ENCODE peak calls at places on chromosomes 13 and 19, in nine cellular contexts. One of them, this sample, is unnamed. For H3K36me3, the result is how much of the 10 kb centered on the place peaks cover.

GRCh38 chr19:54333586-54334298 is 5.2 kb downstream of the LILRA4 start:
- DNase-seq in BE2C: no peak
- DNase-seq in WERI-Rb-1: no peak
- DNase-seq in pancreas: no peak
- DNase-seq in astrocyte: no peak
- DNase-seq in brain microvascular endothelial cell: no peak
- DNase-seq in GM23338: no peak
- DNase-seq in PC-3: no peak
- DNase-seq in neural progenitor cell: no peak
- DNase-seq in this sample: no peak

GRCh38 chr19:31448221-31448657 is 99.0 kb upstream of the TSHZ3 start:
- DNase-seq in BE2C: peak
- DNase-seq in GM23338: no peak
- DNase-seq in pancreas: peak
- DNase-seq in WERI-Rb-1: no peak
- DNase-seq in neural progenitor cell: no peak
- DNase-seq in brain microvascular endothelial cell: peak
- DNase-seq in astrocyte: peak
- DNase-seq in PC-3: no peak
- DNase-seq in this sample: peak

GRCh38 chr19:35446194-35446593 is 1.9 kb upstream of the FFAR2 start:
- DNase-seq in pancreas: no peak
- DNase-seq in GM23338: no peak
- DNase-seq in BE2C: no peak
- DNase-seq in PC-3: no peak
- DNase-seq in neural progenitor cell: no peak
- DNase-seq in astrocyte: no peak
- DNase-seq in brain microvascular endothelial cell: no peak
- DNase-seq in WERI-Rb-1: no peak
- DNase-seq in this sample: no peak

GRCh38 chr13:38888309-38888708 is 102.3 kb downstream of the STOML3 start:
- DNase-seq in astrocyte: peak
- DNase-seq in WERI-Rb-1: no peak
- DNase-seq in BE2C: no peak
- DNase-seq in neural progenitor cell: no peak
- DNase-seq in brain microvascular endothelial cell: peak
- DNase-seq in GM23338: no peak
- DNase-seq in pancreas: no peak
- DNase-seq in PC-3: peak
- DNase-seq in this sample: peak

GRCh38 chr19:4531562-4532165 is 3.4 kb downstream of the PLIN5 start:
- DNase-seq in PC-3: no peak
- DNase-seq in astrocyte: no peak
- DNase-seq in BE2C: peak
- DNase-seq in GM23338: no peak
- DNase-seq in neural progenitor cell: no peak
- DNase-seq in brain microvascular endothelial cell: no peak
- DNase-seq in pancreas: peak
- DNase-seq in WERI-Rb-1: no peak
- DNase-seq in this sample: no peak

GRCh38 chr19:35219008-35219407 is 9.5 kb downstream of the FAM187B start:
- DNase-seq in astrocyte: no peak
- DNase-seq in neural progenitor cell: no peak
- DNase-seq in GM23338: no peak
- DNase-seq in pancreas: no peak
- DNase-seq in BE2C: no peak
- DNase-seq in brain microvascular endothelial cell: no peak
- DNase-seq in PC-3: no peak
- DNase-seq in WERI-Rb-1: no peak
- DNase-seq in this sample: no peak

GRCh38 chr13:87677334-87678234 is 6.4 kb downstream of the SLITRK5 start:
- DNase-seq in brain microvascular endothelial cell: no peak
- DNase-seq in neural progenitor cell: peak
- DNase-seq in PC-3: peak
- DNase-seq in pancreas: peak
- DNase-seq in BE2C: peak
- DNase-seq in GM23338: peak
- DNase-seq in WERI-Rb-1: peak
- DNase-seq in astrocyte: no peak
- DNase-seq in this sample: no peak

GRCh38 chr19:49359851-49360845 is 2.1 kb downstream of the TEAD2 start:
- DNase-seq in PC-3: no peak
- DNase-seq in GM23338: no peak
- DNase-seq in BE2C: no peak
- DNase-seq in WERI-Rb-1: no peak
- DNase-seq in neural progenitor cell: no peak
- DNase-seq in pancreas: peak
- DNase-seq in brain microvascular endothelial cell: no peak
- DNase-seq in astrocyte: no peak
- DNase-seq in this sample: no peak

GRCh38 chr13:91154553-91154952 is 192.9 kb upstream of the MIR17HG start:
- DNase-seq in PC-3: no peak
- DNase-seq in BE2C: no peak
- DNase-seq in neural progenitor cell: no peak
- DNase-seq in WERI-Rb-1: no peak
- DNase-seq in pancreas: no peak
- DNase-seq in brain microvascular endothelial cell: no peak
- DNase-seq in astrocyte: peak
- DNase-seq in GM23338: peak
- DNase-seq in this sample: no peak

GRCh38 chr19:53467138-53467502 is 413 bp upstream of the ZNF813 start:
- DNase-seq in brain microvascular endothelial cell: no peak
- DNase-seq in astrocyte: peak
- DNase-seq in PC-3: no peak
- DNase-seq in pancreas: peak
- DNase-seq in neural progenitor cell: no peak
- DNase-seq in BE2C: peak
- DNase-seq in WERI-Rb-1: peak
- DNase-seq in GM23338: no peak
- DNase-seq in this sample: no peak

GRCh38 chr13:97259787-97260641 is 37.9 kb downstream of the MBNL2 start:
- DNase-seq in BE2C: no peak
- DNase-seq in brain microvascular endothelial cell: peak
- DNase-seq in astrocyte: peak
- DNase-seq in WERI-Rb-1: no peak
- DNase-seq in pancreas: no peak
- DNase-seq in PC-3: peak
- DNase-seq in neural progenitor cell: no peak
- DNase-seq in GM23338: no peak
- DNase-seq in this sample: no peak

GRCh38 chr19:23558541-23558940 is 128.5 kb downstream of the ZNF675 start:
- DNase-seq in pancreas: no peak
- DNase-seq in PC-3: peak
- DNase-seq in GM23338: no peak
- DNase-seq in astrocyte: no peak
- DNase-seq in WERI-Rb-1: no peak
- DNase-seq in neural progenitor cell: no peak
- DNase-seq in brain microvascular endothelial cell: no peak
- DNase-seq in BE2C: no peak
- DNase-seq in this sample: no peak

GRCh38 chr13:110327036-110327790 is 20.1 kb downstream of the COL4A2 start:
- DNase-seq in WERI-Rb-1: no peak
- DNase-seq in astrocyte: peak
- DNase-seq in BE2C: no peak
- DNase-seq in pancreas: no peak
- DNase-seq in PC-3: no peak
- DNase-seq in GM23338: peak
- DNase-seq in neural progenitor cell: peak
- DNase-seq in brain microvascular endothelial cell: peak
- DNase-seq in this sample: no peak

GRCh38 chr19:49988433-49988832 is 27.5 kb upstream of the SIGLEC11 start:
- DNase-seq in neural progenitor cell: no peak
- DNase-seq in PC-3: peak
- DNase-seq in brain microvascular endothelial cell: peak
- DNase-seq in WERI-Rb-1: no peak
- DNase-seq in pancreas: peak
- DNase-seq in astrocyte: peak
- DNase-seq in BE2C: no peak
- DNase-seq in GM23338: no peak
- DNase-seq in this sample: no peak

GRCh38 chr19:7734220-7735203 is 2.6 kb upstream of the CLEC4G start:
- DNase-seq in brain microvascular endothelial cell: no peak
- DNase-seq in neural progenitor cell: no peak
- DNase-seq in PC-3: no peak
- DNase-seq in GM23338: no peak
- DNase-seq in WERI-Rb-1: no peak
- DNase-seq in BE2C: no peak
- DNase-seq in astrocyte: no peak
- DNase-seq in pancreas: no peak
- DNase-seq in this sample: no peak

GRCh38 chr19:53865918-53866696 is 1.6 kb upstream of the MYADM start:
- DNase-seq in pancreas: peak
- DNase-seq in WERI-Rb-1: peak
- DNase-seq in BE2C: peak
- DNase-seq in GM23338: peak
- DNase-seq in PC-3: peak
- DNase-seq in brain microvascular endothelial cell: no peak
- DNase-seq in astrocyte: no peak
- DNase-seq in neural progenitor cell: peak
- DNase-seq in this sample: no peak

GRCh38 chr13:90485441-90485840 is 862.0 kb upstream of the MIR17HG start:
- DNase-seq in brain microvascular endothelial cell: peak
- DNase-seq in pancreas: no peak
- DNase-seq in GM23338: no peak
- DNase-seq in neural progenitor cell: no peak
- DNase-seq in astrocyte: peak
- DNase-seq in BE2C: no peak
- DNase-seq in WERI-Rb-1: no peak
- DNase-seq in PC-3: peak
- DNase-seq in this sample: peak

GRCh38 chr13:24243311-24243710 is 66.1 kb upstream of the C1QTNF9 start:
- DNase-seq in PC-3: no peak
- DNase-seq in WERI-Rb-1: no peak
- DNase-seq in brain microvascular endothelial cell: no peak
- DNase-seq in astrocyte: no peak
- DNase-seq in BE2C: no peak
- DNase-seq in GM23338: no peak
- DNase-seq in neural progenitor cell: no peak
- DNase-seq in pancreas: no peak
- DNase-seq in this sample: no peak

GRCh38 chr13:106612688-106613087 is 44.8 kb upstream of the ARGLU1 start:
- DNase-seq in BE2C: peak
- DNase-seq in pancreas: no peak
- DNase-seq in WERI-Rb-1: no peak
- DNase-seq in neural progenitor cell: no peak
- DNase-seq in PC-3: no peak
- DNase-seq in GM23338: no peak
- DNase-seq in brain microvascular endothelial cell: peak
- DNase-seq in astrocyte: no peak
- DNase-seq in this sample: no peak

GRCh38 chr13:107461751-107462150 is 753.6 kb downstream of the LIG4 start:
- DNase-seq in PC-3: no peak
- DNase-seq in WERI-Rb-1: no peak
- DNase-seq in GM23338: no peak
- DNase-seq in astrocyte: peak
- DNase-seq in neural progenitor cell: no peak
- DNase-seq in pancreas: no peak
- DNase-seq in BE2C: no peak
- DNase-seq in brain microvascular endothelial cell: no peak
- DNase-seq in this sample: no peak

GRCh38 chr19:52464798-52465470 is 11.6 kb downstream of the ZNF578 start:
- DNase-seq in pancreas: no peak
- DNase-seq in neural progenitor cell: peak
- DNase-seq in brain microvascular endothelial cell: no peak
- DNase-seq in astrocyte: no peak
- DNase-seq in BE2C: no peak
- DNase-seq in PC-3: no peak
- DNase-seq in WERI-Rb-1: peak
- DNase-seq in GM23338: peak
- DNase-seq in this sample: no peak
- TF ChIP-seq CTCF in pancreas: no peak
- TF ChIP-seq CTCF in neural progenitor cell: peak
- TF ChIP-seq CTCF in brain microvascular endothelial cell: no peak
- TF ChIP-seq CTCF in astrocyte: no peak
- TF ChIP-seq CTCF in BE2C: no peak
- TF ChIP-seq CTCF in PC-3: peak
- TF ChIP-seq CTCF in WERI-Rb-1: peak
- TF ChIP-seq CTCF in GM23338: peak
- TF ChIP-seq CTCF in this sample: no peak

GRCh38 chr19:37362733-37363132 is 8.2 kb upstream of the ZNF527 start:
- DNase-seq in neural progenitor cell: peak
- DNase-seq in WERI-Rb-1: peak
- DNase-seq in PC-3: no peak
- DNase-seq in pancreas: no peak
- DNase-seq in BE2C: peak
- DNase-seq in GM23338: peak
- DNase-seq in brain microvascular endothelial cell: no peak
- DNase-seq in astrocyte: no peak
- DNase-seq in this sample: no peak

GRCh38 chr19:37361994-37362393 is 8.9 kb upstream of the ZNF527 start:
- DNase-seq in brain microvascular endothelial cell: peak
- DNase-seq in astrocyte: peak
- DNase-seq in BE2C: no peak
- DNase-seq in GM23338: no peak
- DNase-seq in neural progenitor cell: no peak
- DNase-seq in WERI-Rb-1: no peak
- DNase-seq in PC-3: no peak
- DNase-seq in pancreas: no peak
- DNase-seq in this sample: no peak
- H3K36me3 ChIP-seq in brain microvascular endothelial cell: under half
- H3K36me3 ChIP-seq in astrocyte: under half
- H3K36me3 ChIP-seq in BE2C: under half
- H3K36me3 ChIP-seq in GM23338: under half
- H3K36me3 ChIP-seq in neural progenitor cell: under half
- H3K36me3 ChIP-seq in WERI-Rb-1: half or more
- H3K36me3 ChIP-seq in PC-3: half or more
- H3K36me3 ChIP-seq in pancreas: under half
- H3K36me3 ChIP-seq in this sample: under half

GRCh38 chr13:114118086-114118762 is 14.2 kb downstream of the RASA3 start:
- DNase-seq in WERI-Rb-1: no peak
- DNase-seq in brain microvascular endothelial cell: peak
- DNase-seq in neural progenitor cell: no peak
- DNase-seq in pancreas: peak
- DNase-seq in GM23338: no peak
- DNase-seq in BE2C: no peak
- DNase-seq in PC-3: no peak
- DNase-seq in astrocyte: peak
- DNase-seq in this sample: no peak
- H3K4me3 ChIP-seq in WERI-Rb-1: no peak
- H3K4me3 ChIP-seq in brain microvascular endothelial cell: peak
- H3K4me3 ChIP-seq in neural progenitor cell: no peak
- H3K4me3 ChIP-seq in pancreas: no peak
- H3K4me3 ChIP-seq in GM23338: peak
- H3K4me3 ChIP-seq in BE2C: no peak
- H3K4me3 ChIP-seq in PC-3: no peak
- H3K4me3 ChIP-seq in astrocyte: peak
- H3K4me3 ChIP-seq in this sample: no peak

DNA sequence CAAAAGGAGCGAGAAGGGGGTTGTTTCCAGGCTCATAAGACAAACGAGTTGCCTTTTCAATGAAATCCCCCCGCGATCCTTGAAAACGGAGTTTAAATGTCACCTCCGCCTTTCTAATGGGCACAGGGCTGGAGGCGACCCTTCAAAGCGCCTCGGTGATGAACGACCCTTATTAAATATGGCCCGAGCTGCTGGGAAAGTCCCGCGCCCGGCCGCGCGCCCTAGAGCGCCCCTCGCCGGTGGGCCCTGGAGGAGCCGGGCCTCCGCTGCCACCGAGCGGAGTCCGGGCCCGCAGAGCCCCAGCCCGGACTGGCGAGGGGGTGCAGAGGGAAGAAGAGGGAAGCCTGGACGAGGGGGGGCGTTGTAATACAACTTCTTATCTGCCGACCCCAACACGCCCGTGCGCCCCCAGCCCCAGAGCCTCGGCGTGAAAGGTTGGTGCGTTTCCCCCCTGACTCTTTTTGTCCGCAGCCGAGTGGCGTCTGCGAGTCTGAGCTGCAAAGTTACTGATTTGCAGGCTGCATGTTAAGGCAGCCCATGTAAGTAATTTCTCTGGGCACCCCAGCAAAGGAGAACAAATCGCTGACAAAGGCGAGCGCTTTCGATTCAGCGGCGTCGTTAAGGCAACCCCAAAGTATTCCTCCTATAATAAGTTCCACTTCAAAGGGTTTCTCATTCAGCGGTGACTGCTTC is 11.9 kb downstream of the ZIC5 start:
- DNase-seq in BE2C: no peak
- DNase-seq in brain microvascular endothelial cell: no peak
- DNase-seq in neural progenitor cell: peak
- DNase-seq in PC-3: no peak
- DNase-seq in GM23338: peak
- DNase-seq in astrocyte: no peak
- DNase-seq in pancreas: no peak
- DNase-seq in WERI-Rb-1: no peak
- DNase-seq in this sample: no peak
- TF ChIP-seq CTCF in BE2C: no peak
- TF ChIP-seq CTCF in brain microvascular endothelial cell: no peak
- TF ChIP-seq CTCF in neural progenitor cell: peak
- TF ChIP-seq CTCF in PC-3: peak
- TF ChIP-seq CTCF in GM23338: peak
- TF ChIP-seq CTCF in astrocyte: no peak
- TF ChIP-seq CTCF in pancreas: no peak
- TF ChIP-seq CTCF in WERI-Rb-1: no peak
- TF ChIP-seq CTCF in this sample: no peak